ENCODE peak calls at places on chromosomes 12 and 14, in seven cellular contexts. A is HCT116, S is H1, W is GM12878, J is K562, B is HepG2, X is SK-N-SH. V is an unnamed sample.

GRCh38 chr14:105601360-105602242 is 75.2 kb downstream of the TMEM121 start:
- DNase-seq in A (no peak), S (no peak), W (no peak), J (no peak), B (no peak), X (no peak), V (no peak)

GRCh38 chr14:23751591-23751990 is 115.4 kb downstream of the DHRS2 start:
- DNase-seq in A (no peak), S (no peak), W (no peak), J (no peak), B (no peak), X (no peak), V (no peak)

GRCh38 chr12:30942936-30943335 is 16.4 kb downstream of the TSPAN11 start:
- DNase-seq in A (no peak), S (no peak), W (no peak), J (no peak), B (no peak), X (no peak), V (no peak)

GRCh38 chr12:7219599-7220243 is 30.2 kb downstream of the PEX5 start:
- DNase-seq in A (peak; percentile 75), S (peak; percentile 69), W (peak; percentile 19), J (peak; percentile 77), B (peak; percentile 63), X (peak; percentile 52), V (peak; percentile 63)

GRCh38 chr12:7439579-7440505 is 4.1 kb downstream of the CD163L1 start:
- DNase-seq in A (no peak), S (peak; percentile 77), W (no peak), J (peak; percentile 83), B (no peak), X (peak; percentile 70), V (no peak)

GRCh38 chr14:80356413-80356812 is 145.1 kb upstream of the DIO2 start:
- DNase-seq in A (no peak), S (no peak), W (no peak), J (no peak), B (peak; percentile 2), X (peak; percentile 6), V (peak; percentile 6)

GRCh38 chr14:25132094-25132493 is 82.1 kb upstream of the STXBP6 start:
- DNase-seq in A (no peak), S (no peak), W (no peak), J (no peak), B (no peak), X (no peak), V (no peak)

GRCh38 chr14:45658226-45658916 is 405.4 kb upstream of the MIS18BP1 start:
- DNase-seq in A (no peak), S (no peak), W (no peak), J (no peak), B (no peak), X (no peak), V (no peak)

GRCh38 chr14:55588259-55588699 is 8.3 kb downstream of the KTN1 start:
- DNase-seq in A (no peak), S (no peak), W (no peak), J (no peak), B (no peak), X (no peak), V (no peak)

GRCh38 chr14:31992051-31992450 is 85.1 kb upstream of the ARHGAP5 start:
- DNase-seq in A (no peak), S (no peak), W (no peak), J (no peak), B (no peak), X (no peak), V (no peak)

GRCh38 chr12:122958198-122958888 is 7.9 kb downstream of the ABCB9 start:
- DNase-seq in A (no peak), S (no peak), W (no peak), J (no peak), B (no peak), X (peak; percentile 7), V (no peak)

GRCh38 chr14:60984225-60984624 is 3.2 kb downstream of the SLC38A6 start:
- DNase-seq in A (no peak), S (no peak), W (no peak), J (no peak), B (no peak), X (no peak), V (no peak)

DNA sequence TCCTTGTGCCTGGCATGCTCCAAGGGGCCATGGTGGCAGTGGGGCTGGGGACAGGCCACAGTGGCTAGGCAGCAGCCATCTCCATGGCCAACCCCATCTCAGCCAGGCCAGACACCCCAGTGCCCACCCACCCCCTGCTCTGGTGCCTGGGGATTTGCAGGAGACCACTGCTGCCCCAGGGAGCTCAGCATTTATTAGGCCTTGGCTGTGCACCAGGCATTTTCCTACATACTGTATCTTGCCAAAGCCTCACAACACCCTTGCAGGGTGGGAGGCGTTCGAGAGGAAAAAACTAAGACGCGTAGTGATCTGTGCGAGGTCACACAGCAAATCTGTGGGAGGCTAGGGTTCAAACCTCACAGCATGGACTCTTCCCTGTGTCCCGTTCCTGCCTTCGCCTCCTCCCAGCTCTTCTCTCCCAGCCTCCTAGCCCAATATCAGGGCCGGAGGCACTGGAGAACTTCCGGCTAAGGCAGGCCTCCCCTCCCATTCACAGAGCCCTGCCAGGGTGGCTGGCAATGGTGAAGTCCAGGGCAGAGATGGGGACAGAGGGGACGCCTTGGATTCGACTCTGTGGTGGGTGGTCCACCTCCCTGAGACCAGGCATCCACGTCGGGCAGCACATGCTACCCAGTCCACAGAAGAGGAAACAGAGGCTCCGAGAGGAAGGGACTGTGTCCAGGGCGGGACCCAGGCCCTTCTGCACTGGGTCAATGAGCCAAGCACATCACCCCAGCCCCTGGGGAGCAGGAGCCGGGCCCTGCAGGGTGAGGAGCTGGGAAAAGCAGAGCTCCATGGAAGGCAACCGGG is 57.4 kb downstream of the FAM222A start:
- DNase-seq in A (no peak), S (no peak), W (no peak), J (no peak), B (no peak), X (peak; percentile 34), V (no peak)
- TF ChIP-seq JUND in A (no peak), S (no peak), W (no peak), J (no peak), B (no peak), X (no peak), V (no peak)

GRCh38 chr14:83548061-83548839 is 1981.7 kb upstream of the FLRT2 start:
- DNase-seq in A (no peak), S (no peak), W (no peak), J (no peak), B (no peak), X (no peak), V (peak; percentile 67)
- TF ChIP-seq JUND in A (no peak), S (no peak), W (no peak), J (no peak), B (no peak), X (no peak), V (no peak)

GRCh38 chr14:89425931-89426330 is 8.9 kb upstream of the FOXN3 start:
- DNase-seq in A (peak; percentile 48), S (no peak), W (peak; percentile 85), J (no peak), B (peak; percentile 41), X (no peak), V (no peak)
- TF ChIP-seq JUND in A (peak; percentile 72), S (no peak), W (peak; percentile 36), J (no peak), B (no peak), X (peak; percentile 95), V (no peak)

GRCh38 chr14:65946494-65946893 is 534.0 kb downstream of the FUT8 start:
- DNase-seq in A (no peak), S (no peak), W (no peak), J (no peak), B (no peak), X (no peak), V (no peak)

GRCh38 chr14:65940056-65940735 is 527.7 kb downstream of the FUT8 start:
- DNase-seq in A (peak; percentile 39), S (no peak), W (no peak), J (peak; percentile 43), B (peak; percentile 35), X (peak; percentile 40), V (peak; percentile 36)

GRCh38 chr14:65941091-65941490 is 528.6 kb downstream of the FUT8 start:
- DNase-seq in A (no peak), S (no peak), W (no peak), J (no peak), B (no peak), X (no peak), V (no peak)

GRCh38 chr14:65945333-65945732 is 532.8 kb downstream of the FUT8 start:
- DNase-seq in A (no peak), S (no peak), W (no peak), J (no peak), B (no peak), X (no peak), V (no peak)

GRCh38 chr14:65943150-65943549 is 530.6 kb downstream of the FUT8 start:
- DNase-seq in A (no peak), S (no peak), W (no peak), J (no peak), B (no peak), X (no peak), V (no peak)
- TF ChIP-seq JUND in A (no peak), S (no peak), W (no peak), J (no peak), B (no peak), X (no peak), V (no peak)

GRCh38 chr14:37202265-37202664 is 4.5 kb downstream of the MIPOL1 start:
- DNase-seq in A (no peak), S (no peak), W (no peak), J (no peak), B (no peak), X (no peak), V (no peak)
- TF ChIP-seq JUND in A (no peak), S (no peak), W (no peak), J (no peak), B (no peak), X (no peak), V (no peak)

GRCh38 chr12:120814203-120814902 is 88.7 kb downstream of the ACADS start:
- DNase-seq in A (no peak), S (no peak), W (no peak), J (no peak), B (no peak), X (no peak), V (no peak)
- TF ChIP-seq JUND in A (no peak), S (no peak), W (no peak), J (no peak), B (no peak), X (no peak), V (no peak)

V was measured in T47D.